ENCODE peak calls at places on chromosomes 1 and 21, in four cellular contexts. One of them, this sample, is unnamed.

GRCh38 chr21:43578677-43579313 is 80.5 kb downstream of the HSF2BP start:
- DNase-seq in H1: no peak
- DNase-seq in HepG2: no peak
- DNase-seq in GM12878: no peak
- DNase-seq in this sample: no peak

GRCh38 chr1:161872506-161872905 is 106.4 kb downstream of the ATF6 start:
- DNase-seq in H1: no peak
- DNase-seq in HepG2: no peak
- DNase-seq in GM12878: no peak
- DNase-seq in this sample: no peak

GRCh38 chr1:112818990-112819689 is 104.0 kb upstream of the PPM1J start:
- DNase-seq in H1: no peak
- DNase-seq in HepG2: no peak
- DNase-seq in GM12878: no peak
- DNase-seq in this sample: peak

GRCh38 chr1:45001011-45001481 is 10.1 kb downstream of the HECTD3 start:
- DNase-seq in H1: no peak
- DNase-seq in HepG2: no peak
- DNase-seq in GM12878: no peak
- DNase-seq in this sample: no peak

GRCh38 chr21:31142600-31142999 is 104.3 kb upstream of the KRTAP19-8 start:
- DNase-seq in H1: no peak
- DNase-seq in HepG2: no peak
- DNase-seq in GM12878: no peak
- DNase-seq in this sample: no peak

GRCh38 chr21:26769613-26770188 is 75.5 kb downstream of the ADAMTS1 start:
- DNase-seq in H1: no peak
- DNase-seq in HepG2: no peak
- DNase-seq in GM12878: no peak
- DNase-seq in this sample: peak

GRCh38 chr1:221157026-221157761 is 278.0 kb downstream of the HLX start:
- DNase-seq in H1: no peak
- DNase-seq in HepG2: no peak
- DNase-seq in GM12878: peak
- DNase-seq in this sample: no peak

GRCh38 chr21:20882462-20883415 is 115.5 kb upstream of the NCAM2 start:
- DNase-seq in H1: peak
- DNase-seq in HepG2: no peak
- DNase-seq in GM12878: no peak
- DNase-seq in this sample: peak

GRCh38 chr1:94549706-94550105 is 8.1 kb upstream of the F3 start:
- DNase-seq in H1: no peak
- DNase-seq in HepG2: no peak
- DNase-seq in GM12878: no peak
- DNase-seq in this sample: no peak

GRCh38 chr21:45124596-45124995 is 50.2 kb downstream of the ADARB1 start:
- DNase-seq in H1: no peak
- DNase-seq in HepG2: no peak
- DNase-seq in GM12878: no peak
- DNase-seq in this sample: no peak

GRCh38 chr1:33836911-33837310 is 27.0 kb upstream of the HMGB4 start:
- DNase-seq in H1: no peak
- DNase-seq in HepG2: no peak
- DNase-seq in GM12878: no peak
- DNase-seq in this sample: no peak

GRCh38 chr1:43312638-43313515 is 12.1 kb downstream of the TIE1 start:
- DNase-seq in H1: no peak
- DNase-seq in HepG2: no peak
- DNase-seq in GM12878: no peak
- DNase-seq in this sample: no peak

GRCh38 chr1:167789501-167789900 is 67.7 kb downstream of the MPZL1 start:
- DNase-seq in H1: no peak
- DNase-seq in HepG2: no peak
- DNase-seq in GM12878: no peak
- DNase-seq in this sample: no peak

GRCh38 chr1:16168622-16169021 is 12.8 kb upstream of the EPHA2 start:
- DNase-seq in H1: no peak
- DNase-seq in HepG2: no peak
- DNase-seq in GM12878: no peak
- DNase-seq in this sample: no peak

GRCh38 chr1:53763911-53764310 is 24.9 kb upstream of the GLIS1 start:
- DNase-seq in H1: no peak
- DNase-seq in HepG2: no peak
- DNase-seq in GM12878: no peak
- DNase-seq in this sample: no peak

GRCh38 chr21:44513389-44514217 is 26.4 kb downstream of the KRTAP10-1 start:
- DNase-seq in H1: no peak
- DNase-seq in HepG2: no peak
- DNase-seq in GM12878: no peak
- DNase-seq in this sample: no peak

GRCh38 chr1:229027622-229028182 is 243.2 kb upstream of the RAB4A start:
- DNase-seq in H1: no peak
- DNase-seq in HepG2: peak
- DNase-seq in GM12878: no peak
- DNase-seq in this sample: no peak

GRCh38 chr21:45152265-45152746 is 77.9 kb downstream of the ADARB1 start:
- DNase-seq in H1: peak
- DNase-seq in HepG2: no peak
- DNase-seq in GM12878: no peak
- DNase-seq in this sample: peak

GRCh38 chr1:226674892-226675719 is 64.0 kb downstream of the ITPKB start:
- DNase-seq in H1: no peak
- DNase-seq in HepG2: no peak
- DNase-seq in GM12878: peak
- DNase-seq in this sample: no peak

GRCh38 chr1:180273066-180273465 is 43.0 kb downstream of the LHX4 start:
- DNase-seq in H1: no peak
- DNase-seq in HepG2: no peak
- DNase-seq in GM12878: no peak
- DNase-seq in this sample: no peak

GRCh38 chr1:111505641-111506119 is 2.2 kb upstream of the ADORA3 start:
- DNase-seq in H1: no peak
- DNase-seq in HepG2: no peak
- DNase-seq in GM12878: no peak
- DNase-seq in this sample: no peak

GRCh38 chr1:67970088-67970487 is 80.3 kb downstream of the DIRAS3 start:
- DNase-seq in H1: no peak
- DNase-seq in HepG2: no peak
- DNase-seq in GM12878: no peak
- DNase-seq in this sample: no peak

GRCh38 chr1:244280859-244281258 is 170.8 kb downstream of the ADSS2 start:
- DNase-seq in H1: no peak
- DNase-seq in HepG2: no peak
- DNase-seq in GM12878: no peak
- DNase-seq in this sample: no peak

GRCh38 chr1:85940621-85941306 is 215.8 kb downstream of the COL24A1 start:
- DNase-seq in H1: no peak
- DNase-seq in HepG2: no peak
- DNase-seq in GM12878: no peak
- DNase-seq in this sample: no peak

GRCh38 chr21:33492571-33492970 is 1.1 kb upstream of the DNAJC28 start:
- DNase-seq in H1: no peak
- DNase-seq in HepG2: no peak
- DNase-seq in GM12878: no peak
- DNase-seq in this sample: no peak

GRCh38 chr1:9129391-9130041 is 614 bp upstream of the GPR157 start:
- DNase-seq in H1: peak
- DNase-seq in HepG2: peak
- DNase-seq in GM12878: peak
- DNase-seq in this sample: peak

GRCh38 chr1:27928216-27928954 is 6.4 kb upstream of the SMPDL3B start:
- DNase-seq in H1: no peak
- DNase-seq in HepG2: peak
- DNase-seq in GM12878: no peak
- DNase-seq in this sample: no peak

GRCh38 chr1:156901590-156901900 is 8.0 kb downstream of the PEAR1 start:
- DNase-seq in H1: no peak
- DNase-seq in HepG2: no peak
- DNase-seq in GM12878: no peak
- DNase-seq in this sample: no peak

GRCh38 chr21:46326110-46326703 is 2.3 kb downstream of the PCNT start:
- DNase-seq in H1: no peak
- DNase-seq in HepG2: peak
- DNase-seq in GM12878: no peak
- DNase-seq in this sample: no peak

GRCh38 chr21:46323227-46323709 is 402 bp downstream of the C21orf58 start:
- DNase-seq in H1: no peak
- DNase-seq in HepG2: no peak
- DNase-seq in GM12878: no peak
- DNase-seq in this sample: peak

GRCh38 chr21:46323710-46324389 is at the start of the genes C21orf58 and PCNT:
- DNase-seq in H1: peak
- DNase-seq in HepG2: peak
- DNase-seq in GM12878: peak
- DNase-seq in this sample: peak

GRCh38 chr21:46324390-46325072 is 575 bp downstream of the PCNT start:
- DNase-seq in H1: peak
- DNase-seq in HepG2: peak
- DNase-seq in GM12878: no peak
- DNase-seq in this sample: peak

DNA sequence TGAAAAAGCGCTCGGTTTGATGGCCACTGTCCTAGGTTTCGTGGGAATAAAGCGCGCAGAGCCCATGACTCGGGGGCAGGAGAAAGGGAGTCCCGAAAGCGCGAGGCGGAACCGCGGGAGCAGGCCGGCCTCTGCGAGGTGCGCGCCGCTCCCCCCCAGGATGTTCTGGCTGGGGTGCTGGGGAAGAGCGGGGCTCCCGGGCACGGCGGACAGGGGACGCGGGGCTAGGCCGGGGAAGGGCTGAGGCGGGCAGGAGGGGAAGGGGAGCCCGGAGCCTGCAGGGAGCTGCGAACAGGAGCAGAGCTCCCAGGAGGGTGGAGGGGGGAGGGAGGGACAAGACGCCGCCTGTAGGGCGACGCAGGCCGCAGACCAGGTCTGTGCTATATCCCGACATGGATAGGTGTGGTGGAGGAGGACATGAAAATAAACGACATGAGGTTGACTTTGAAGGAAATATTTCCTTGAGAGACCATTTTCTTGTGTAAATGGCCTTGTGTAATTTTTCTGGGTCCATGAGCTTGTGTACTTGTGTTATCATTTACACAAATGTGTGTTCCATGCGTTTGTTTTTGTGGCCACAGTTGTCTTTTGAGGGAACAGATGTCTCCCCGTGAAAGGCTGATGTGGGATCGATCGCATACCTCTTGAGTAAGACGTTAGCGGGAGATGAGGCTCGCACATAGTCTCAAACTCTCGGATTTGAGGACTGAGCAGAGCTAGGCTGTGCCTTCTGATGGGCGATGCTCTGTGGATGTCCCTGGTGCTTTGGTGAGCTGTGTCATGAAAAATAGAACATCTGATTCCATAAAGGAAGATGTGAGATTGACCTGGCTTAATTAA is 1.3 kb downstream of the PCNT start:
- DNase-seq in H1: peak
- DNase-seq in HepG2: peak
- DNase-seq in GM12878: no peak
- DNase-seq in this sample: peak
- TF ChIP-seq SP1 in H1: peak
- TF ChIP-seq SP1 in HepG2: no peak
- TF ChIP-seq SP1 in GM12878: no peak
- TF ChIP-seq SP1 in this sample: no peak

GRCh38 chr1:185956881-185957280 is 222.7 kb downstream of the HMCN1 start:
- DNase-seq in H1: no peak
- DNase-seq in HepG2: no peak
- DNase-seq in GM12878: no peak
- DNase-seq in this sample: no peak
- TF ChIP-seq SUZ12 in H1: no peak
- TF ChIP-seq SUZ12 in HepG2: no peak
- TF ChIP-seq SUZ12 in GM12878: no peak
- TF ChIP-seq SUZ12 in this sample: no peak

DNA sequence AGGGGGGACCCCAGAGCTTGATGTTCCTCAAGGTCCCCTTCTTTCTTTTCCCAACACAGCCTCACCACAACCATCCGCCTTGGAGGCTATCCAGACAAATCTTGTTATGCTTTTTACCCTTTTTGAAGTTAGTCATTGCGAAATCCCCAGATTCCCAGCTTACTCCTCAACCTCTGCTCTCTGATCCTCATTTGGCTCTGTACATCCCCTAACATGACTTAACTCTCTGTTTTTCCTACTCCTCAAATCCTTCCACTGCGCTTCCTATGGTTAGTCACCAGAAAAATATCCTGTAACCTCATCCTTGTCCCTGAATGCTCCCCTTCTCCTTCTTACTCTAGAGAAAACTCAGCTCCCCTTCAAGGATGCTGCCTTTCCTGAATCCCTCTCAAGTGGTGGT is 189.1 kb upstream of the POU3F1 start:
- DNase-seq in H1: no peak
- DNase-seq in HepG2: no peak
- DNase-seq in GM12878: no peak
- DNase-seq in this sample: no peak
- TF ChIP-seq SP1 in H1: no peak
- TF ChIP-seq SP1 in HepG2: no peak
- TF ChIP-seq SP1 in GM12878: no peak
- TF ChIP-seq SP1 in this sample: no peak

GRCh38 chr1:26317612-26318337 is at the start of gene CD52:
- DNase-seq in H1: no peak
- DNase-seq in HepG2: no peak
- DNase-seq in GM12878: peak
- DNase-seq in this sample: no peak
- TF ChIP-seq SUZ12 in H1: no peak
- TF ChIP-seq SUZ12 in HepG2: no peak
- TF ChIP-seq SUZ12 in GM12878: no peak
- TF ChIP-seq SUZ12 in this sample: no peak

GRCh38 chr1:11929849-11930248 is 3.6 kb upstream of the KIAA2013 start:
- DNase-seq in H1: no peak
- DNase-seq in HepG2: peak
- DNase-seq in GM12878: no peak
- DNase-seq in this sample: peak
- TF ChIP-seq SP1 in H1: no peak
- TF ChIP-seq SP1 in HepG2: no peak
- TF ChIP-seq SP1 in GM12878: no peak
- TF ChIP-seq SP1 in this sample: no peak

This sample was measured in HEK293T.